ENCODE peak calls at places on chromosomes 5 and 9, in four cellular contexts. X, F, C and Z are unnamed samples.

GRCh38 chr5:37520811-37521210 is 141.7 kb downstream of the WDR70 start:
- DNase-seq in X (no peak), F (no peak), C (no peak), Z (no peak)

GRCh38 chr5:169637856-169638190 is 748 bp downstream of the DOCK2 start:
- DNase-seq in X (no peak), F (peak; percentile 51), C (peak; percentile 63), Z (no peak)

GRCh38 chr5:115243412-115243811 is 19.3 kb downstream of the PGGT1B start:
- DNase-seq in X (no peak), F (no peak), C (no peak), Z (no peak)

GRCh38 chr9:126411225-126411947 is 84.8 kb downstream of the MVB12B start:
- DNase-seq in X (no peak), F (no peak), C (peak; percentile 55), Z (no peak)

GRCh38 chr5:14849516-14850294 is 21.9 kb downstream of the ANKH start:
- DNase-seq in X (no peak), F (no peak), C (no peak), Z (no peak)

GRCh38 chr9:125432715-125433385 is 171.2 kb downstream of the GAPVD1 start:
- DNase-seq in X (no peak), F (no peak), C (no peak), Z (no peak)

GRCh38 chr9:106557996-106558667 is 304.8 kb upstream of the ZNF462 start:
- DNase-seq in X (no peak), F (no peak), C (no peak), Z (no peak)

GRCh38 chr9:84668204-84669007 is 1.1 kb upstream of the NTRK2 start:
- DNase-seq in X (peak; percentile 94), F (no peak), C (no peak), Z (peak; percentile 92)

GRCh38 chr5:10913846-10914245 is 152.8 kb upstream of the DAP start:
- DNase-seq in X (no peak), F (no peak), C (no peak), Z (no peak)

GRCh38 chr9:136074706-136075105 is 20.4 kb downstream of the NACC2 start:
- DNase-seq in X (no peak), F (no peak), C (no peak), Z (no peak)

GRCh38 chr5:448061-448765 is 5.2 kb downstream of the EXOC3 start:
- DNase-seq in X (no peak), F (no peak), C (no peak), Z (peak; percentile 4)

GRCh38 chr9:120734607-120735006 is 20.3 kb upstream of the MEGF9 start:
- DNase-seq in X (no peak), F (no peak), C (no peak), Z (no peak)

GRCh38 chr5:88142801-88143692 is 125.6 kb downstream of the TMEM161B start:
- DNase-seq in X (peak; percentile 81), F (no peak), C (no peak), Z (no peak)

GRCh38 chr9:136172412-136173079 is 32.4 kb downstream of the LHX3 start:
- DNase-seq in X (no peak), F (no peak), C (no peak), Z (peak; percentile 4)

GRCh38 chr9:136471802-136472487 is 10.9 kb downstream of the SEC16A start:
- DNase-seq in X (no peak), F (no peak), C (no peak), Z (no peak)

GRCh38 chr9:126624912-126625311 is 11.2 kb downstream of the LMX1B start:
- DNase-seq in X (peak; percentile 63), F (no peak), C (no peak), Z (no peak)

GRCh38 chr9:136656795-136657611 is 5.7 kb upstream of the EGFL7 start:
- DNase-seq in X (no peak), F (no peak), C (no peak), Z (no peak)

GRCh38 chr5:78574731-78575161 is 73.8 kb downstream of the LHFPL2 start:
- DNase-seq in X (no peak), F (no peak), C (no peak), Z (no peak)

GRCh38 chr9:1875921-1876448 is 139.2 kb upstream of the SMARCA2 start:
- DNase-seq in X (no peak), F (no peak), C (no peak), Z (no peak)

GRCh38 chr5:62578540-62578939 is at the start of gene LRRC70:
- DNase-seq in X (no peak), F (no peak), C (peak; percentile 67), Z (no peak)

GRCh38 chr5:11904270-11904906 is at the start of gene CTNND2:
- DNase-seq in X (peak; percentile 92), F (no peak), C (no peak), Z (peak; percentile 94)

GRCh38 chr9:134730011-134730760 is 88.6 kb downstream of the COL5A1 start:
- DNase-seq in X (no peak), F (no peak), C (no peak), Z (no peak)

GRCh38 chr9:110650991-110651411 is 17.6 kb upstream of the MUSK start:
- DNase-seq in X (no peak), F (no peak), C (no peak), Z (no peak)

GRCh38 chr5:171562822-171563221 is 143.4 kb downstream of the FGF18 start:
- DNase-seq in X (no peak), F (no peak), C (no peak), Z (no peak)

GRCh38 chr9:137689745-137690529 is 71.1 kb downstream of the EHMT1 start:
- DNase-seq in X (no peak), F (no peak), C (no peak), Z (no peak)

GRCh38 chr5:91332267-91333044 is 50.7 kb downstream of the ARRDC3 start:
- DNase-seq in X (no peak), F (no peak), C (no peak), Z (no peak)

GRCh38 chr5:100779669-100780375 is 123.3 kb downstream of the ST8SIA4 start:
- DNase-seq in X (no peak), F (no peak), C (no peak), Z (no peak)

GRCh38 chr9:81370650-81371049 is 318.7 kb downstream of the TLE1 start:
- DNase-seq in X (no peak), F (no peak), C (no peak), Z (no peak)

GRCh38 chr5:8851101-8851500 is 694.8 kb downstream of the SEMA5A start:
- DNase-seq in X (no peak), F (no peak), C (no peak), Z (no peak)

GRCh38 chr5:95162231-95162992 is 122.5 kb downstream of the MCTP1 start:
- DNase-seq in X (no peak), F (no peak), C (no peak), Z (no peak)

GRCh38 chr5:6712136-6712581 is 1.1 kb upstream of the TENT4A start:
- DNase-seq in X (peak; percentile 90), F (peak; percentile 41), C (peak; percentile 41), Z (peak; percentile 61)

GRCh38 chr9:19493174-19493811 is 84.5 kb downstream of the ACER2 start:
- DNase-seq in X (peak; percentile 86), F (no peak), C (no peak), Z (peak; percentile 66)

GRCh38 chr5:35815089-35815936 is 41.4 kb upstream of the IL7R start:
- DNase-seq in X (no peak), F (no peak), C (no peak), Z (peak; percentile 27)

GRCh38 chr5:174532453-174533126 is 191.8 kb upstream of the MSX2 start:
- DNase-seq in X (peak; percentile 69), F (no peak), C (no peak), Z (peak; percentile 47)